ENCODE peak calls at places on chromosomes 4 and X, in six cellular contexts. D, R, S, O, N and I are unnamed samples.
A peak's percentile ranks its signal among the peaks of the same experiment; 100 is the strongest.

GRCh38 chr4:1334579-1334895 is 12.5 kb upstream of the UVSSA start:
- DNase-seq in R (no peak), D (no peak), S (no peak), O (no peak), N (no peak), I (no peak)

GRCh38 chrX:1316527-1316926 is 20.1 kb upstream of the IL3RA start:
- DNase-seq in D (no peak), O (peak; percentile 83), S (no peak), R (no peak), N (no peak), I (no peak)

GRCh38 chr4:173121044-173121685 is 47.4 kb upstream of the GALNT7 start:
- DNase-seq in N (no peak), S (peak; percentile 68), R (peak; percentile 6), D (no peak), O (no peak), I (no peak)

GRCh38 chr4:130026185-130026584 is 930.2 kb downstream of the C4orf33 start:
- DNase-seq in O (no peak), D (no peak), S (no peak), N (no peak), R (no peak), I (no peak)

GRCh38 chrX:140712413-140713173 is 3.0 kb downstream of the LINC00632 start:
- DNase-seq in O (peak; percentile 67), N (no peak), R (peak; percentile 89), S (peak; percentile 79), D (peak; percentile 52), I (peak; percentile 12)

GRCh38 chrX:121322159-121322558 is 274.7 kb downstream of the GLUD2 start:
- DNase-seq in O (no peak), N (no peak), D (no peak), S (no peak), R (no peak), I (no peak)

GRCh38 chr4:154292589-154292988 is 199.0 kb downstream of the DCHS2 start:
- DNase-seq in S (no peak), N (no peak), R (no peak), O (no peak), D (no peak), I (no peak)

GRCh38 chrX:53128097-53128749 is 34.3 kb downstream of the KANTR start:
- DNase-seq in O (no peak), D (no peak), R (peak; percentile 30), N (no peak), S (no peak), I (no peak)

GRCh38 chrX:31499120-31499519 is 427.3 kb upstream of the FTHL17 start:
- DNase-seq in O (no peak), S (peak; percentile 71), N (no peak), R (peak; percentile 60), D (no peak), I (no peak)

GRCh38 chrX:361231-362145 is 25.2 kb downstream of the PPP2R3B start:
- DNase-seq in S (no peak), O (no peak), D (no peak), R (no peak), N (no peak), I (no peak)

GRCh38 chr4:123555500-123556273 is 159.1 kb downstream of the SPRY1 start:
- DNase-seq in R (peak; percentile 94), D (peak; percentile 77), O (peak; percentile 94), S (peak; percentile 99), N (peak; percentile 21), I (no peak)

GRCh38 chr4:86101841-86102240 is 258.0 kb downstream of the MAPK10 start:
- DNase-seq in D (no peak), N (no peak), R (no peak), O (no peak), S (no peak), I (no peak)

GRCh38 chrX:114675365-114675764 is 91.5 kb downstream of the HTR2C start:
- DNase-seq in N (no peak), R (peak; percentile 0), O (no peak), S (no peak), D (no peak), I (no peak)

GRCh38 chr4:23297327-23297726 is 592.5 kb downstream of the PPARGC1A start:
- DNase-seq in N (no peak), S (no peak), O (no peak), D (no peak), R (no peak), I (no peak)

GRCh38 chr4:31235961-31236360 is 515.8 kb downstream of the PCDH7 start:
- DNase-seq in N (no peak), S (no peak), R (no peak), O (no peak), D (no peak), I (no peak)

GRCh38 chrX:264634-265455 is 16.3 kb upstream of the PLCXD1 start:
- DNase-seq in S (peak; percentile 89), D (no peak), N (no peak), O (no peak), R (peak; percentile 74), I (no peak)

GRCh38 chrX:93673056-93673868 is at the start of gene NAP1L3:
- DNase-seq in N (peak; percentile 1), S (peak; percentile 78), O (peak; percentile 81), D (no peak), R (peak; percentile 62), I (peak; percentile 16)

GRCh38 chrX:56782791-56783449 is 53.9 kb downstream of the NBDY start:
- DNase-seq in N (no peak), O (no peak), D (no peak), S (no peak), R (no peak), I (no peak)

GRCh38 chr4:22315643-22316042 is 200.2 kb downstream of the ADGRA3 start:
- DNase-seq in D (no peak), R (no peak), N (no peak), O (no peak), S (peak; percentile 2), I (no peak)

GRCh38 chr4:77990456-77990855 is 66.7 kb upstream of the FRAS1 start:
- DNase-seq in N (no peak), R (no peak), S (no peak), D (no peak), O (no peak), I (no peak)

GRCh38 chrX:138519296-138519695 is 192.2 kb downstream of the FGF13 start:
- DNase-seq in R (no peak), N (no peak), S (no peak), O (no peak), D (no peak), I (no peak)

GRCh38 chrX:86014421-86014820 is 32.9 kb downstream of the CHM start:
- DNase-seq in R (no peak), S (no peak), D (no peak), O (no peak), N (no peak), I (no peak)

GRCh38 chrX:45309801-45310200 is 109.1 kb upstream of the DIPK2B start:
- DNase-seq in R (no peak), D (no peak), S (no peak), O (no peak), N (no peak), I (no peak)

GRCh38 chr4:41332666-41333065 is 75.9 kb downstream of the UCHL1 start:
- DNase-seq in D (no peak), S (no peak), R (no peak), N (no peak), O (no peak), I (no peak)

GRCh38 chrX:107678957-107679740 is 50.8 kb downstream of the PRPS1 start:
- DNase-seq in R (peak; percentile 91), N (no peak), D (no peak), S (peak; percentile 87), O (peak; percentile 90), I (peak; percentile 44)

GRCh38 chr4:155620637-155621036 is 46.0 kb upstream of the GUCY1A1 start:
- DNase-seq in S (no peak), R (no peak), D (no peak), N (no peak), O (no peak), I (no peak)

DNA sequence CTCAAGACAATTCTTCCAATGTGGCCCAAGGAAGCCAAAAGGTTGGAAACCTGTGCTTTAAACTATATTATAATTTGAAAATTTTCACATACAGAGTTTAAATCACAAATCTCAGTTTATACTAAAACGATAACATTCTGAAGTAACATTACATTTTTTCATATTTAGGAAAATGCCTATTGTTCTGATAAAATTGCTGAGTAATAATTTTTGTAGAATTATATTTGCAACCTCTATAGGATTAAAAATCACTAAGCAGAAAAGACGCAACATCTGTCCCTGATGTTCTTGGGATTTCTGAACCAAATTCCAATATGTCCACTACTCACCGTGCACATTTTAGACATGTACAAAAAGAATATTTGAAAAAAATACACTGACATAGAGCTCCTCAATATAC is 10.5 kb downstream of the ZNF732 start:
- DNase-seq in S (no peak), D (no peak), N (no peak), R (no peak), O (no peak), I (no peak)
- H3K9me3 ChIP-seq in S (no peaks in the 10 kb centered on the region), D (peaks cover 14% of the 10 kb centered on the region), N (peaks cover 15% of the 10 kb centered on the region), R (no peaks in the 10 kb centered on the region), O (peaks cover 5% of the 10 kb centered on the region), I (peaks cover 3% of the 10 kb centered on the region)

DNA sequence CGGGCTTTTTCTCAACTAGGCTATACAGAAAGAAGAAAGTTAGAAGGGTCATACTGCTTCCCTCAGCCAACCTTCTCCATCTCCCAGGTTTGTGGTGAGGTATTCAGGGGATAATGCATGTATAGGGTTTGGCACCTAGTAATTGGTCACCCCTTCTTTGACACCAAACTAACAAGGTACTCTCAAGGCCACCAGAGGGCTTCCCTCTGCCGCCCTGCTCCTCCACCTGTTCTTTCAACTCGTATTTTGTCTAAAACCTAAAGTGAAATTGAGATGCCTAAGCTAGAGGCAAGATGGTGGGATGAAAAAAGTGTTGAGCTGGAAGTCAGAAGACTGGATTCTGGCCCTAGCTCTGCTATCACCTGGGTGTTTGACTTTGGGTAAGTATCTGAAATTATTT is 22.0 kb downstream of the CT47C1 start:
- DNase-seq in O (no peak), R (no peak), D (no peak), N (no peak), S (no peak), I (no peak)
- H3K9me3 ChIP-seq in O (no peaks in the 10 kb centered on the region), R (no peaks in the 10 kb centered on the region), D (no peaks in the 10 kb centered on the region), N (no peaks in the 10 kb centered on the region), S (no peaks in the 10 kb centered on the region), I (no peaks in the 10 kb centered on the region)

DNA sequence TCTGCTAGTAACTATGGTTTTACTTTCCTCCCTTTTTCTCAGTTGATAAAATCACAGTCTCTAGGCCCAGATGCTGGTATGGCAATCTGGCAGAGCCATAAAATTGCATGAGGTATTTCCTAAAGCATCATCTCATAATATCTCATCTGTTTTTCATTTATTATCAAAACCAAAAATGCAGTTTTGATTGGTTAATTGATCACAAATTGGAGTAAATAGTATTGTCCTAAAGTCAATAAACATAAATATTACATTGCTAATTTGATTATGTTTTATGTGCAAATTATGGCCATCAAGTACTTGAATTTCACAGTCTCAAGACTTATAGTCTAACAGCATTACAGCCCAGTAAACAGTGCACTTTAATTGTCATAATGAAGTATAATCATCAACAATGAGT is 2365.6 kb downstream of the ARAP2 start:
- DNase-seq in N (no peak), D (no peak), R (no peak), S (no peak), O (no peak), I (no peak)
- H3K9me3 ChIP-seq in N (no peaks in the 10 kb centered on the region), D (no peaks in the 10 kb centered on the region), R (no peaks in the 10 kb centered on the region), S (no peaks in the 10 kb centered on the region), O (no peaks in the 10 kb centered on the region), I (peaks cover 5% of the 10 kb centered on the region)

GRCh38 chr4:135605096-135605495 is 1403.5 kb upstream of the PABPC4L start:
- DNase-seq in O (no peak), R (no peak), N (no peak), D (no peak), S (no peak), I (no peak)

GRCh38 chr4:135604531-135604930 is 1402.9 kb upstream of the PABPC4L start:
- DNase-seq in N (no peak), O (no peak), D (no peak), R (no peak), S (no peak), I (no peak)

GRCh38 chr4:135598151-135598550 is 1396.6 kb upstream of the PABPC4L start:
- DNase-seq in R (peak; percentile 26), D (no peak), O (no peak), S (no peak), N (no peak), I (no peak)

GRCh38 chr4:135601351-135601750 is 1399.8 kb upstream of the PABPC4L start:
- DNase-seq in D (no peak), S (no peak), O (no peak), N (no peak), R (no peak), I (no peak)
- H3K9me3 ChIP-seq in D (no peaks in the 10 kb centered on the region), S (no peaks in the 10 kb centered on the region), O (no peaks in the 10 kb centered on the region), N (no peaks in the 10 kb centered on the region), R (no peaks in the 10 kb centered on the region), I (no peaks in the 10 kb centered on the region)